ENCODE peak calls at places on chromosome 18, in six cellular contexts. Q is H1, J is IMR-90, H is mesenchymal stem cell, G is neuronal stem cell, L is H9. E is an unnamed sample.

GRCh38 chr18:50194623-50195532 is at the start of gene MYO5B:
- DNase-seq in Q (peak), L (peak), H (no peak), G (peak), J (no peak), E (peak)

GRCh38 chr18:68796936-68797690 is 767 bp upstream of the CCDC102B start:
- DNase-seq in Q (no peak), H (peak), L (no peak), J (peak), G (no peak), E (peak)

GRCh38 chr18:7566244-7566586 is 901 bp upstream of the PTPRM start:
- DNase-seq in H (no peak), G (no peak), L (no peak), Q (no peak), J (no peak), E (no peak)

GRCh38 chr18:78912336-78912735 is 67.3 kb upstream of the SALL3 start:
- DNase-seq in L (peak), G (no peak), J (no peak), Q (peak), H (no peak), E (no peak)

GRCh38 chr18:47716632-47717185 is 213.8 kb downstream of the SMAD2 start:
- DNase-seq in J (no peak), G (no peak), Q (no peak), H (no peak), L (no peak), E (no peak)

GRCh38 chr18:6927136-6927535 is 190.5 kb downstream of the LAMA1 start:
- DNase-seq in H (no peak), L (no peak), J (no peak), G (no peak), Q (no peak), E (peak)

GRCh38 chr18:35852786-35853185 is 119.7 kb upstream of the RMP24 start:
- DNase-seq in Q (peak), H (no peak), J (no peak), G (no peak), L (no peak), E (no peak)

GRCh38 chr18:23887493-23887892 is 127.1 kb upstream of the TTC39C start:
- DNase-seq in J (peak), H (no peak), Q (no peak), G (no peak), L (no peak), E (no peak)

GRCh38 chr18:44181951-44182350 is 498.7 kb upstream of the SETBP1 start:
- DNase-seq in H (no peak), J (no peak), L (no peak), Q (no peak), G (no peak), E (no peak)

GRCh38 chr18:79643049-79643765 is 36.4 kb upstream of the CTDP1 start:
- DNase-seq in J (no peak), Q (no peak), H (no peak), L (no peak), G (no peak), E (no peak)

GRCh38 chr18:33440384-33441043 is at the start of gene CCDC178:
- DNase-seq in J (peak), G (peak), H (peak), L (peak), Q (peak), E (peak)

GRCh38 chr18:62388855-62389760 is 64.0 kb downstream of the TNFRSF11A start:
- DNase-seq in G (no peak), Q (no peak), J (no peak), H (no peak), L (no peak), E (no peak)

GRCh38 chr18:50011813-50012445 is 183.0 kb downstream of the MYO5B start:
- DNase-seq in L (no peak), J (peak), H (peak), Q (no peak), G (no peak), E (no peak)

GRCh38 chr18:34600118-34600517 is 110.0 kb upstream of the DTNA start:
- DNase-seq in G (no peak), H (no peak), Q (no peak), L (no peak), J (peak), E (no peak)

GRCh38 chr18:77714716-77715115 is 465.1 kb downstream of the GALR1 start:
- DNase-seq in G (no peak), L (no peak), Q (no peak), H (no peak), J (no peak), E (no peak)

GRCh38 chr18:56709463-56709862 is 58.3 kb downstream of the WDR7 start:
- DNase-seq in G (no peak), J (peak), L (no peak), Q (no peak), H (peak), E (peak)

GRCh38 chr18:41353726-41354125 is 601.3 kb upstream of the PIK3C3 start:
- DNase-seq in L (no peak), J (no peak), H (peak), Q (no peak), G (no peak), E (no peak)

GRCh38 chr18:44912740-44913478 is 232.2 kb downstream of the SETBP1 start:
- DNase-seq in L (no peak), Q (no peak), G (no peak), J (no peak), H (no peak), E (no peak)

GRCh38 chr18:61400016-61400630 is 66.9 kb downstream of the CDH20 start:
- DNase-seq in G (peak), J (no peak), L (no peak), Q (no peak), H (no peak), E (peak)

GRCh38 chr18:34153711-34154110 is 71.0 kb downstream of the NOL4 start:
- DNase-seq in G (no peak), L (no peak), Q (no peak), J (peak), H (peak), E (no peak)

GRCh38 chr18:67513285-67513684 is 3.2 kb downstream of the DSEL start:
- DNase-seq in Q (no peak), H (no peak), L (no peak), G (no peak), J (no peak), E (peak)

GRCh38 chr18:23689031-23689615 is at the start of gene LAMA3:
- DNase-seq in L (no peak), G (peak), H (peak), Q (peak), J (peak), E (peak)

GRCh38 chr18:76444436-76445105 is 50.5 kb downstream of the ZNF516 start:
- DNase-seq in L (no peak), Q (no peak), G (no peak), J (no peak), H (no peak), E (no peak)
- H2BK15ac ChIP-seq in L (no peak), Q (no peak), G (no peak), J (no peak), H (no peak), E (no peak)

DNA sequence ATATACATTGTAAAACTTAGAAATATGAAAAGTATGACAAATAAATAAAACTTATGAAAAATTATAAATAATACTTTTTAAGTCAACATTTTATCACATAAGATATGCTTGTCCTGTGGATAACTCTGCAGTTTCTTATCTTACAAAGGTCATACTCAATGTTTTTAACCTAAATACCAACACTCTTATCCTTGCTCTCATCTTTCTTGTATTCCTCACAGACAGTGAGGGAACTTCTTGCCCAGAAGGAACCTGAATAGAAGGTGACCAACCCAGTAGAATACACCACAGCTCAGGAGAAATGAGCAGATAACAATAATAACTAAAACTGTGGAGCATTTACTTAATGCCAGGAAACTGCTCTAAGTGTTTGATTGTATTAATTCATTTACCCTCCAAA is 234.3 kb downstream of the METTL4 start:
- DNase-seq in J (no peak), H (no peak), G (no peak), L (no peak), Q (no peak), E (no peak)
- H2BK120ac ChIP-seq in J (no peak), H (no peak), G (no peak), L (no peak), Q (no peak), E (no peak)

GRCh38 chr18:31683968-31684278 is 458 bp downstream of the B4GALT6 start:
- DNase-seq in G (no peak), Q (no peak), H (no peak), L (no peak), J (no peak), E (no peak)
- H2BK15ac ChIP-seq in G (no peak), Q (no peak), H (no peak), L (no peak), J (no peak), E (no peak)

DNA sequence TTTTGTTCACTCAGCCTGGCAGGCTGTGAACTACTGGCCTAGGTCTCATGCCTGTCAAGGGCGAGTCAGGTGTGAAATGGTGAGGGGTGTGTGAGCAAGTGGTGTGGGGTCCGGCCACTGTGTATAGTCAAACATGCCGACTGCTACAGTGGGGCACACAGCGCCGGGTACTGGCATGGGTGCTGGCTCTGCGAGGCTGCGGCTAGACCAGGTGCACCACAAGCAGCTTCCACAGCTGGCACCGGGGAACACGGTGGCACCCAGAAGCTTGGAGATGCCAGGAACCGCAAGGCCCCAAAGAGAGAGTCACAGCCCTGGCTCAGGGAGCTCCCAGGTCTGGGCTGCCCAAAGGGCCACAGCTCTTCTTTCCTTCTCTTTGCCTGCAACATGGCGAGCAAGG is 49.7 kb downstream of the CCDC68 start:
- DNase-seq in J (no peak), Q (no peak), H (no peak), G (no peak), L (no peak), E (no peak)
- H2BK120ac ChIP-seq in J (no peak), Q (no peak), H (no peak), G (no peak), L (no peak), E (no peak)

DNA sequence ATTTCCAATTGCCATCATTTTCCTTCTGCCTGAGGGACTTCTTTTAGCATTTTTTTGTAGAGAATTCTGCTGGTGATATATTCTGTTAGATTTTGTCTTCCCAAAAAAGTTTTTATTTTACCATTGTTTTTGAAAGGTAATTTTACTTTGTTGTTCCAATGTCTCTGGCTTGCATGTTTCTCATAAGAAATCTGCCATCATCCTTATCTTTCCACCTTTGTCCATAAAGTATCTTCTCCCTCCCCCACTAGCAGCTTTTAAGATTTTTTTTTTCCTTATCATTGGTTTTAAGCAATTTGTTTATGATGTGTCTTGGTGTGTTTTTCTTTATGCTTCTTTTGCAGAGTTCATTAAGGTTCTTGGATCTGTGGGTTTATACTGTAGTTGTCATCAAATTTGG is 104.5 kb downstream of the KCTD1 start:
- DNase-seq in Q (no peak), H (no peak), L (no peak), G (no peak), J (no peak), E (no peak)
- H2BK15ac ChIP-seq in Q (no peak), H (no peak), L (no peak), G (no peak), J (no peak), E (no peak)

GRCh38 chr18:8816233-8816632 is 110.9 kb downstream of the MTCL1 start:
- DNase-seq in G (no peak), H (no peak), L (no peak), J (no peak), Q (no peak), E (peak)
- H2BK120ac ChIP-seq in G (no peak), H (no peak), L (no peak), J (peak), Q (no peak), E (no peak)

GRCh38 chr18:46184296-46185080 is 80.3 kb downstream of the HAUS1 start:
- DNase-seq in L (no peak), G (no peak), Q (no peak), J (no peak), H (no peak), E (no peak)
- H2BK15ac ChIP-seq in L (no peak), G (no peak), Q (no peak), J (no peak), H (no peak), E (no peak)

DNA sequence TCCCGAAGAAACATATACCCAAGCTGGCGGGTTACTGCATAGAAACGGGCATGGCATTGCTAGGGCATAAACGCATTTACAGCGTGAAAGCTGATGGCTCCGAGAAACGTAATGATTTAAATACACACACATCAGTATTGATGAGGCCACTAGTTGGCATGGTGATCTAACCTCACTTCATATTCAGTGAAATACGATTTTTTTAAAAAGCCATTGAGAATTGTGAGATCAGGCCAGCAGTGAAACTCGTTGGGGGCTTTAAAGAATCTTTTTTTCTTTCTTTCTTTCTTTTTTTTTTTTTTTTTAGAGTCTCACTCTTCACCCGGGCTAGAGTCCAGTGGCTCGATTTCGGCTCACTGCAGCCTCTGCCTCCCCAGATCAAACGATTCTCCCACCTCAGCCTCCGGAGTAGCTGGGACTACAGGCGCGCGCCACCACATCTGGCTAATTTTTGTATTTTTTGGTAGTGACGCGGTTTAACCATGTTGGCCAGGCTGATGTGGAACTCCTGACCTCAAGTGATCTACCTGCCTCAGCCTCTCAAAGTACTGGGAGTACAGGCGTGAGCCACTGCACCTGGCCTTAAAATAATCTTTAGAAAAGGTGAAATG is 2.4 kb upstream of the SMAD7 start:
- DNase-seq in L (peak), G (no peak), Q (no peak), J (no peak), H (no peak), E (no peak)
- H2BK120ac ChIP-seq in L (no peak), G (no peak), Q (no peak), J (peak), H (no peak), E (peak)

E was measured in mesendoderm.